ENCODE peak calls at places on chromosomes 2 and 18, in six cellular contexts. X is heart right ventricle, Z is esophagus muscularis mucosa, H is uterus, O is fibroblast of lung, N is sigmoid colon. I is an unnamed sample.

GRCh38 chr18:23194150-23194968 is 59.1 kb downstream of the CABLES1 start:
- DNase-seq in X (no peak), Z (no peak), H (no peak), O (peak), N (no peak), I (no peak)

GRCh38 chr18:12010187-12010802 is 29.0 kb downstream of the IMPA2 start:
- DNase-seq in X (no peak), Z (no peak), H (no peak), O (no peak), N (no peak), I (no peak)

GRCh38 chr2:74297391-74297790 is 45.8 kb downstream of the SLC4A5 start:
- DNase-seq in X (no peak), Z (no peak), H (no peak), O (no peak), N (no peak), I (no peak)

GRCh38 chr2:100211517-100211916 is 69.1 kb upstream of the AFF3 start:
- DNase-seq in X (no peak), Z (no peak), H (no peak), O (no peak), N (no peak), I (no peak)

GRCh38 chr2:219483451-219484342 is 15.0 kb upstream of the GMPPA start:
- DNase-seq in X (no peak), Z (no peak), H (no peak), O (no peak), N (no peak), I (no peak)

GRCh38 chr2:222776792-222777191 is 84.0 kb upstream of the ACSL3 start:
- DNase-seq in X (no peak), Z (no peak), H (no peak), O (no peak), N (no peak), I (no peak)

GRCh38 chr18:48657446-48658120 is 118.8 kb downstream of the CTIF start:
- DNase-seq in X (no peak), Z (no peak), H (no peak), O (no peak), N (peak), I (no peak)

GRCh38 chr2:194826241-194826640 is 830.8 kb upstream of the SLC39A10 start:
- DNase-seq in X (no peak), Z (no peak), H (no peak), O (no peak), N (no peak), I (no peak)

GRCh38 chr2:112721819-112722522 is 1.2 kb downstream of the NT5DC4 start:
- DNase-seq in X (no peak), Z (peak), H (no peak), O (no peak), N (no peak), I (no peak)

GRCh38 chr2:172249986-172250385 is 147.3 kb upstream of the DLX2 start:
- DNase-seq in X (no peak), Z (no peak), H (no peak), O (peak), N (no peak), I (no peak)

GRCh38 chr2:37457401-37457901 is 113.0 kb downstream of the QPCT start:
- DNase-seq in X (no peak), Z (no peak), H (no peak), O (peak), N (no peak), I (no peak)

GRCh38 chr2:47905454-47906260 is 641 bp downstream of the FBXO11 start:
- DNase-seq in X (peak), Z (no peak), H (peak), O (peak), N (peak), I (peak)

GRCh38 chr2:236862526-236862925 is 223.2 kb upstream of the COPS8 start:
- DNase-seq in X (no peak), Z (peak), H (no peak), O (no peak), N (peak), I (no peak)

GRCh38 chr2:40482091-40482490 is 30.2 kb upstream of the SLC8A1 start:
- DNase-seq in X (no peak), Z (no peak), H (no peak), O (no peak), N (no peak), I (no peak)

GRCh38 chr2:71064754-71065621 is 3.5 kb upstream of the NAGK start:
- DNase-seq in X (no peak), Z (no peak), H (no peak), O (peak), N (no peak), I (no peak)

GRCh38 chr18:68215931-68216330 is 499.0 kb downstream of the TMX3 start:
- DNase-seq in X (no peak), Z (no peak), H (no peak), O (peak), N (no peak), I (no peak)

GRCh38 chr2:14533106-14533757 is 99.3 kb upstream of the LRATD1 start:
- DNase-seq in X (no peak), Z (peak), H (no peak), O (no peak), N (no peak), I (no peak)

GRCh38 chr2:113799375-113799774 is 42.9 kb upstream of the SLC35F5 start:
- DNase-seq in X (no peak), Z (no peak), H (no peak), O (peak), N (no peak), I (no peak)

GRCh38 chr2:188629890-188630483 is 338.3 kb downstream of the GULP1 start:
- DNase-seq in X (no peak), Z (no peak), H (peak), O (peak), N (no peak), I (no peak)

GRCh38 chr2:222424281-222424728 is at the start of gene SGPP2:
- DNase-seq in X (no peak), Z (peak), H (no peak), O (no peak), N (no peak), I (no peak)

GRCh38 chr2:103144837-103145236 is 383.0 kb downstream of the TMEM182 start:
- DNase-seq in X (no peak), Z (no peak), H (no peak), O (no peak), N (no peak), I (no peak)

GRCh38 chr2:165743442-165743841 is 50.6 kb downstream of the GALNT3 start:
- DNase-seq in X (no peak), Z (no peak), H (no peak), O (no peak), N (no peak), I (no peak)

GRCh38 chr2:226307440-226308365 is 491.9 kb downstream of the IRS1 start:
- DNase-seq in X (no peak), Z (no peak), H (no peak), O (no peak), N (no peak), I (no peak)

GRCh38 chr18:43780782-43781340 is 503.6 kb upstream of the SYT4 start:
- DNase-seq in X (no peak), Z (no peak), H (no peak), O (peak), N (no peak), I (no peak)

GRCh38 chr2:219592721-219593120 is 4.9 kb upstream of the STK11IP start:
- DNase-seq in X (no peak), Z (no peak), H (no peak), O (no peak), N (no peak), I (no peak)

DNA sequence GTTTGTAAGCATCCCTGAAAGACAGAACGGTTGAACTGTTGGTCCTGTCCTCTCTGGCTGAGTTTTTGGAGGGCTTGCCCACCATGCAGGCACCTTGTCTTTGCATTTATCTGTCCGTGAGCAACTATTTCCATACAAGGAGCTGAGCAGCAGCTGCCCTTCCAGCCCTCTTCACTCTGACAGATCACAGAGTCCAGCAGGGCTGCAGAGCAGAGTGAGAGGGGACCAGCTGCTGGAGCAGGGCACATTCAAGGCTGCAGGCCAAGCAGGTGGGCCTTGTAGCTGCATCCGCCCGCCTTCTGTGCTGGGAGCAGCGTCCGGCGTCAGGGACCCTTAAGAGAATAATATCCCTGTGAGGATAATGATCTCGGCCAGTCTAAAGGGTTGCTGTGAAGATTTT is 9.5 kb downstream of the SMYD1 start:
- DNase-seq in X (peak), Z (no peak), H (no peak), O (no peak), N (no peak), I (no peak)
- H3K27ac ChIP-seq in X (no peak), Z (no peak), H (no peak), O (no peak), N (peak), I (no peak)

GRCh38 chr18:2532797-2533196 is 38.5 kb downstream of the METTL4 start:
- DNase-seq in X (no peak), Z (no peak), H (no peak), O (no peak), N (no peak), I (no peak)
- H3K27ac ChIP-seq in X (no peak), Z (no peak), H (no peak), O (no peak), N (no peak), I (no peak)

GRCh38 chr2:36168136-36168535 is 187.4 kb upstream of the CRIM1 start:
- DNase-seq in X (no peak), Z (no peak), H (no peak), O (no peak), N (no peak), I (no peak)
- H3K27ac ChIP-seq in X (no peak), Z (no peak), H (no peak), O (no peak), N (no peak), I (no peak)

GRCh38 chr2:125643585-125643984 is 1012.4 kb upstream of the GYPC start:
- DNase-seq in X (no peak), Z (no peak), H (no peak), O (no peak), N (no peak), I (no peak)

GRCh38 chr2:125643128-125643527 is 1012.8 kb upstream of the GYPC start:
- DNase-seq in X (no peak), Z (no peak), H (no peak), O (no peak), N (no peak), I (no peak)

GRCh38 chr2:125638345-125638744 is 1017.6 kb upstream of the GYPC start:
- DNase-seq in X (no peak), Z (no peak), H (no peak), O (no peak), N (no peak), I (no peak)

GRCh38 chr2:125642032-125642431 is 1013.9 kb upstream of the GYPC start:
- DNase-seq in X (no peak), Z (no peak), H (no peak), O (no peak), N (no peak), I (no peak)

GRCh38 chr2:125644257-125644656 is 1011.7 kb upstream of the GYPC start:
- DNase-seq in X (no peak), Z (no peak), H (no peak), O (no peak), N (no peak), I (no peak)
- H3K27ac ChIP-seq in X (no peak), Z (no peak), H (no peak), O (no peak), N (no peak), I (no peak)

GRCh38 chr2:134671498-134671897 is 47.3 kb downstream of the TMEM163 start:
- DNase-seq in X (no peak), Z (no peak), H (no peak), O (no peak), N (no peak), I (no peak)
- H3K27ac ChIP-seq in X (peak), Z (no peak), H (no peak), O (no peak), N (no peak), I (no peak)